ENCODE peak calls at places on chromosomes 3 and 15, in five cellular contexts. One of them, this sample, is unnamed.

GRCh38 chr3:28139288-28139687 is 102.1 kb upstream of the CMC1 start:
- DNase-seq in H9: no peak
- DNase-seq in mesenchymal stem cell: no peak
- DNase-seq in neuronal stem cell: no peak
- DNase-seq in IMR-90: no peak
- DNase-seq in this sample: no peak

GRCh38 chr3:40873934-40874699 is 325.2 kb upstream of the CTNNB1 start:
- DNase-seq in H9: no peak
- DNase-seq in mesenchymal stem cell: no peak
- DNase-seq in neuronal stem cell: no peak
- DNase-seq in IMR-90: no peak
- DNase-seq in this sample: peak

GRCh38 chr3:45617430-45618080 is 23.0 kb downstream of the LIMD1 start:
- DNase-seq in H9: no peak
- DNase-seq in mesenchymal stem cell: no peak
- DNase-seq in neuronal stem cell: no peak
- DNase-seq in IMR-90: no peak
- DNase-seq in this sample: no peak

GRCh38 chr15:90336705-90337141 is 15.4 kb upstream of the ZNF774 start:
- DNase-seq in H9: no peak
- DNase-seq in mesenchymal stem cell: peak
- DNase-seq in neuronal stem cell: no peak
- DNase-seq in IMR-90: peak
- DNase-seq in this sample: no peak

GRCh38 chr3:28115316-28115715 is 126.1 kb upstream of the CMC1 start:
- DNase-seq in H9: no peak
- DNase-seq in mesenchymal stem cell: no peak
- DNase-seq in neuronal stem cell: no peak
- DNase-seq in IMR-90: no peak
- DNase-seq in this sample: no peak

GRCh38 chr15:25184356-25185155 is 229.8 kb downstream of the SNRPN start:
- DNase-seq in H9: no peak
- DNase-seq in mesenchymal stem cell: no peak
- DNase-seq in neuronal stem cell: no peak
- DNase-seq in IMR-90: no peak
- DNase-seq in this sample: no peak

GRCh38 chr3:114217266-114217665 is 20.1 kb downstream of the ZNF80 start:
- DNase-seq in H9: no peak
- DNase-seq in mesenchymal stem cell: no peak
- DNase-seq in neuronal stem cell: no peak
- DNase-seq in IMR-90: no peak
- DNase-seq in this sample: no peak

GRCh38 chr15:39084683-39085530 is 496.0 kb upstream of the THBS1 start:
- DNase-seq in H9: no peak
- DNase-seq in mesenchymal stem cell: peak
- DNase-seq in neuronal stem cell: no peak
- DNase-seq in IMR-90: peak
- DNase-seq in this sample: no peak

GRCh38 chr15:76431936-76432335 is 95.4 kb downstream of the ISL2 start:
- DNase-seq in H9: peak
- DNase-seq in mesenchymal stem cell: peak
- DNase-seq in neuronal stem cell: peak
- DNase-seq in IMR-90: peak
- DNase-seq in this sample: peak

GRCh38 chr15:95495033-95495541 is 835.4 kb upstream of the NR2F2 start:
- DNase-seq in H9: no peak
- DNase-seq in mesenchymal stem cell: no peak
- DNase-seq in neuronal stem cell: no peak
- DNase-seq in IMR-90: no peak
- DNase-seq in this sample: no peak

GRCh38 chr3:52406791-52407510 is 38.0 kb downstream of the SEMA3G start:
- DNase-seq in H9: no peak
- DNase-seq in mesenchymal stem cell: no peak
- DNase-seq in neuronal stem cell: no peak
- DNase-seq in IMR-90: no peak
- DNase-seq in this sample: no peak

GRCh38 chr15:54990793-54991192 is 205.9 kb downstream of the RSL24D1 start:
- DNase-seq in H9: no peak
- DNase-seq in mesenchymal stem cell: no peak
- DNase-seq in neuronal stem cell: no peak
- DNase-seq in IMR-90: no peak
- DNase-seq in this sample: peak

GRCh38 chr15:55799287-55800212 is 56.6 kb upstream of the PRTG start:
- DNase-seq in H9: peak
- DNase-seq in mesenchymal stem cell: peak
- DNase-seq in neuronal stem cell: peak
- DNase-seq in IMR-90: peak
- DNase-seq in this sample: peak

GRCh38 chr3:142497729-142498128 is 49.9 kb upstream of the XRN1 start:
- DNase-seq in H9: no peak
- DNase-seq in mesenchymal stem cell: no peak
- DNase-seq in neuronal stem cell: no peak
- DNase-seq in IMR-90: no peak
- DNase-seq in this sample: no peak

GRCh38 chr15:68667800-68668625 is 89.2 kb downstream of the CORO2B start:
- DNase-seq in H9: peak
- DNase-seq in mesenchymal stem cell: no peak
- DNase-seq in neuronal stem cell: no peak
- DNase-seq in IMR-90: no peak
- DNase-seq in this sample: no peak

GRCh38 chr15:43957724-43958123 is 130.9 kb downstream of the WDR76 start:
- DNase-seq in H9: no peak
- DNase-seq in mesenchymal stem cell: no peak
- DNase-seq in neuronal stem cell: no peak
- DNase-seq in IMR-90: no peak
- DNase-seq in this sample: no peak

GRCh38 chr15:75706682-75706954 is 6.0 kb downstream of the CSPG4 start:
- DNase-seq in H9: no peak
- DNase-seq in mesenchymal stem cell: no peak
- DNase-seq in neuronal stem cell: no peak
- DNase-seq in IMR-90: no peak
- DNase-seq in this sample: no peak

GRCh38 chr3:186828340-186828739 is 14.2 kb upstream of the ADIPOQ start:
- DNase-seq in H9: no peak
- DNase-seq in mesenchymal stem cell: no peak
- DNase-seq in neuronal stem cell: no peak
- DNase-seq in IMR-90: no peak
- DNase-seq in this sample: no peak

GRCh38 chr3:21551019-21551418 is 200.0 kb downstream of the ZNF385D start:
- DNase-seq in H9: no peak
- DNase-seq in mesenchymal stem cell: no peak
- DNase-seq in neuronal stem cell: no peak
- DNase-seq in IMR-90: no peak
- DNase-seq in this sample: peak

GRCh38 chr3:186653984-186654383 is 11.8 kb upstream of the HRG start:
- DNase-seq in H9: peak
- DNase-seq in mesenchymal stem cell: peak
- DNase-seq in neuronal stem cell: peak
- DNase-seq in IMR-90: no peak
- DNase-seq in this sample: peak

GRCh38 chr3:54865316-54865715 is 62.5 kb downstream of the LRTM1 start:
- DNase-seq in H9: no peak
- DNase-seq in mesenchymal stem cell: no peak
- DNase-seq in neuronal stem cell: no peak
- DNase-seq in IMR-90: no peak
- DNase-seq in this sample: no peak

GRCh38 chr15:93694038-93694437 is 537.3 kb upstream of the MCTP2 start:
- DNase-seq in H9: no peak
- DNase-seq in mesenchymal stem cell: no peak
- DNase-seq in neuronal stem cell: no peak
- DNase-seq in IMR-90: no peak
- DNase-seq in this sample: no peak

GRCh38 chr15:99962006-99962561 is 228.8 kb upstream of the LYSMD4 start:
- DNase-seq in H9: no peak
- DNase-seq in mesenchymal stem cell: no peak
- DNase-seq in neuronal stem cell: no peak
- DNase-seq in IMR-90: no peak
- DNase-seq in this sample: no peak

GRCh38 chr3:72591522-72592421 is 256.5 kb downstream of the SHQ1 start:
- DNase-seq in H9: no peak
- DNase-seq in mesenchymal stem cell: peak
- DNase-seq in neuronal stem cell: peak
- DNase-seq in IMR-90: peak
- DNase-seq in this sample: peak

GRCh38 chr3:180223268-180223667 is 186.5 kb upstream of the PEX5L start:
- DNase-seq in H9: no peak
- DNase-seq in mesenchymal stem cell: no peak
- DNase-seq in neuronal stem cell: no peak
- DNase-seq in IMR-90: no peak
- DNase-seq in this sample: no peak

GRCh38 chr3:119733812-119734211 is 31.0 kb downstream of the CFAP91 start:
- DNase-seq in H9: no peak
- DNase-seq in mesenchymal stem cell: no peak
- DNase-seq in neuronal stem cell: no peak
- DNase-seq in IMR-90: no peak
- DNase-seq in this sample: no peak

GRCh38 chr15:33292718-33293307 is 18.0 kb upstream of the RYR3 start:
- DNase-seq in H9: peak
- DNase-seq in mesenchymal stem cell: peak
- DNase-seq in neuronal stem cell: peak
- DNase-seq in IMR-90: peak
- DNase-seq in this sample: peak

GRCh38 chr3:55873523-55874254 is 386.6 kb upstream of the WNT5A start:
- DNase-seq in H9: no peak
- DNase-seq in mesenchymal stem cell: peak
- DNase-seq in neuronal stem cell: no peak
- DNase-seq in IMR-90: peak
- DNase-seq in this sample: no peak

GRCh38 chr3:81744366-81744765 is 17.1 kb downstream of the GBE1 start:
- DNase-seq in H9: no peak
- DNase-seq in mesenchymal stem cell: peak
- DNase-seq in neuronal stem cell: no peak
- DNase-seq in IMR-90: peak
- DNase-seq in this sample: peak

GRCh38 chr15:77634266-77634962 is 1.7 kb upstream of the LINGO1 start:
- DNase-seq in H9: peak
- DNase-seq in mesenchymal stem cell: peak
- DNase-seq in neuronal stem cell: peak
- DNase-seq in IMR-90: peak
- DNase-seq in this sample: peak

GRCh38 chr15:90959028-90959595 is 4.4 kb downstream of the RCCD1 start:
- DNase-seq in H9: no peak
- DNase-seq in mesenchymal stem cell: no peak
- DNase-seq in neuronal stem cell: no peak
- DNase-seq in IMR-90: no peak
- DNase-seq in this sample: no peak

GRCh38 chr3:15964605-15965061 is 166.9 kb upstream of the ANKRD28 start:
- DNase-seq in H9: peak
- DNase-seq in mesenchymal stem cell: peak
- DNase-seq in neuronal stem cell: no peak
- DNase-seq in IMR-90: peak
- DNase-seq in this sample: peak

GRCh38 chr3:127702151-127702578 is 29.4 kb downstream of the ABTB1 start:
- DNase-seq in H9: no peak
- DNase-seq in mesenchymal stem cell: no peak
- DNase-seq in neuronal stem cell: no peak
- DNase-seq in IMR-90: no peak
- DNase-seq in this sample: no peak

GRCh38 chr3:127699946-127700300 is 27.2 kb downstream of the ABTB1 start:
- DNase-seq in H9: no peak
- DNase-seq in mesenchymal stem cell: no peak
- DNase-seq in neuronal stem cell: no peak
- DNase-seq in IMR-90: no peak
- DNase-seq in this sample: no peak

GRCh38 chr3:127701281-127701792 is 28.6 kb downstream of the ABTB1 start:
- DNase-seq in H9: no peak
- DNase-seq in mesenchymal stem cell: no peak
- DNase-seq in neuronal stem cell: no peak
- DNase-seq in IMR-90: no peak
- DNase-seq in this sample: no peak

GRCh38 chr3:127699098-127699945 is 26.6 kb downstream of the ABTB1 start:
- DNase-seq in H9: no peak
- DNase-seq in mesenchymal stem cell: no peak
- DNase-seq in neuronal stem cell: no peak
- DNase-seq in IMR-90: peak
- DNase-seq in this sample: no peak

DNA sequence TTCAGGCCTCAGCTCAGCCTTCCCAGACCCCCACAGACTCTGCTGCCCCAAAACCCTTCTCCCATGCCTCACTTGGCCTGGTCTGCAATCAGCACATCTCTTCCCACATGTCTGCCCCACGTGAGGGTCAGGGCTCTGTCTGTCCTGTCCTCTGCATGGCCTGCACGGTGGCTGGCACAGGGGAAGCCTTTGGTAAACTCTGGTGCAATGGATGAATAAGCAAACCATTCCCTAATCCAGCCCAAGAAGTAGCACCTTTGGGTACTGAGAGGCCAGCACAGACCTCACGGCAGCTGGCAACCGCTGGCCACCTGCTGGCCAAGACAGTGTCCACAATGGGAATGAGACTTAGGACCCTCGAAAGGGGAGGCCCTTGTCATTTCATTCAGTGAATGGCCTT is 27.7 kb downstream of the ABTB1 start:
- DNase-seq in H9: no peak
- DNase-seq in mesenchymal stem cell: no peak
- DNase-seq in neuronal stem cell: no peak
- DNase-seq in IMR-90: no peak
- DNase-seq in this sample: no peak
- H2AK5ac ChIP-seq in H9: no peak
- H2AK5ac ChIP-seq in mesenchymal stem cell: no peak
- H2AK5ac ChIP-seq in neuronal stem cell: peak
- H2AK5ac ChIP-seq in IMR-90: no peak
- H2AK5ac ChIP-seq in this sample: no peak

GRCh38 chr3:195259146-195259563 is 11.8 kb downstream of the XXYLT1 start:
- DNase-seq in H9: no peak
- DNase-seq in mesenchymal stem cell: peak
- DNase-seq in neuronal stem cell: no peak
- DNase-seq in IMR-90: peak
- DNase-seq in this sample: peak
- H2AK5ac ChIP-seq in H9: no peak
- H2AK5ac ChIP-seq in mesenchymal stem cell: peak
- H2AK5ac ChIP-seq in neuronal stem cell: peak
- H2AK5ac ChIP-seq in IMR-90: peak
- H2AK5ac ChIP-seq in this sample: peak

DNA sequence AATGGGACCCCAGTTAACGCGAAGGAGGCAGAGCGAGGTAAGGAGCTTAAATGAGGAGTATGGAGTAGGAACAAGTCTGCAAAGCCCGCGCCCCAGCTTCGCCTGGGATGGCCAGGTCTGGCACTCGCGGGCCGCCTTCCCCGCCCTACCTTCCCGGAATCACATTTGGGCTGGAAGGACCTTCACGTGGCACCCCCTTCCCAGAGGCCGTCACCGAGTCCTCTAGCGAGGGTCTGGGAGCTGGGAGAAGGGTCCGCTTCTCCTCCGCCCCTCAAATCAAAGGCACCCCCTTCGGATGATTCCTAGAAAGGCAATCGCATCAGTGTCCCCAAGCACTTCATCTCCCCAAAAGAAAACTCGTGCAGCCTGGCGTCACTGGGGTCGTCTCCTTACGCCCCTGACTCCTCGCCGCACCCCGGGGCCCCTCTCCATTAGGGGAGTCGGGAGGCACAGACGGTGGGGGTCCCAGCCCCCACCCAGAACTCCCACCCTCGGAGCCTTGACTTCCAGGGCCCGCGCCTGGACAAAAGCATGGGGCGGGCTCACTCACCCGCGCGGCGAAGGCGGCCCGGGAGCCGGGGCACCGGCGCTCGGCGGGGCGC is 375 bp downstream of the MYLK start:
- DNase-seq in H9: peak
- DNase-seq in mesenchymal stem cell: peak
- DNase-seq in neuronal stem cell: peak
- DNase-seq in IMR-90: no peak
- DNase-seq in this sample: peak
- H2AK5ac ChIP-seq in H9: no peak
- H2AK5ac ChIP-seq in mesenchymal stem cell: peak
- H2AK5ac ChIP-seq in neuronal stem cell: peak
- H2AK5ac ChIP-seq in IMR-90: peak
- H2AK5ac ChIP-seq in this sample: no peak

GRCh38 chr15:41116116-41116871 is at the start of gene INO80:
- DNase-seq in H9: peak
- DNase-seq in mesenchymal stem cell: peak
- DNase-seq in neuronal stem cell: peak
- DNase-seq in IMR-90: peak
- DNase-seq in this sample: peak
- H2AK5ac ChIP-seq in H9: no peak
- H2AK5ac ChIP-seq in mesenchymal stem cell: peak
- H2AK5ac ChIP-seq in neuronal stem cell: peak
- H2AK5ac ChIP-seq in IMR-90: peak
- H2AK5ac ChIP-seq in this sample: peak

This sample was measured in mesendoderm.